ENCODE peak calls at places on chromosome 13, in nine cellular contexts. One of them, this sample, is unnamed.

GRCh38 chr13:113209336-113209879 is at the start of gene CUL4A:
- DNase-seq in fibroblast of lung: peak; percentile 70
- DNase-seq in AG04449: no peak
- DNase-seq in A549: peak; percentile 76
- DNase-seq in Calu3: peak; percentile 56
- DNase-seq in activated B cell treated with CpG ODN at 0.5 μM for 24 hours: no peak
- DNase-seq in keratinocyte: no peak
- DNase-seq in lower leg skin: peak; percentile 72
- DNase-seq in right lobe of liver: peak; percentile 89
- DNase-seq in this sample: no peak

GRCh38 chr13:35716186-35716585 is 239.7 kb upstream of the MAB21L1 start:
- DNase-seq in keratinocyte: no peak
- DNase-seq in lower leg skin: no peak
- DNase-seq in right lobe of liver: no peak
- DNase-seq in AG04449: no peak
- DNase-seq in fibroblast of lung: peak; percentile 68
- DNase-seq in A549: no peak
- DNase-seq in Calu3: peak; percentile 16
- DNase-seq in activated B cell treated with CpG ODN at 0.5 μM for 24 hours: no peak
- DNase-seq in this sample: no peak

GRCh38 chr13:50613356-50613831 is 230.1 kb downstream of the DLEU7 start:
- DNase-seq in lower leg skin: no peak
- DNase-seq in AG04449: no peak
- DNase-seq in right lobe of liver: no peak
- DNase-seq in Calu3: no peak
- DNase-seq in activated B cell treated with CpG ODN at 0.5 μM for 24 hours: no peak
- DNase-seq in A549: no peak
- DNase-seq in keratinocyte: no peak
- DNase-seq in fibroblast of lung: peak; percentile 36
- DNase-seq in this sample: no peak

GRCh38 chr13:23391752-23392151 is 41.8 kb downstream of the SACS start:
- DNase-seq in keratinocyte: no peak
- DNase-seq in Calu3: no peak
- DNase-seq in activated B cell treated with CpG ODN at 0.5 μM for 24 hours: no peak
- DNase-seq in right lobe of liver: no peak
- DNase-seq in fibroblast of lung: peak; percentile 68
- DNase-seq in AG04449: no peak
- DNase-seq in A549: no peak
- DNase-seq in lower leg skin: no peak
- DNase-seq in this sample: no peak

GRCh38 chr13:99064624-99065249 is 86.9 kb upstream of the DOCK9 start:
- DNase-seq in right lobe of liver: no peak
- DNase-seq in AG04449: no peak
- DNase-seq in keratinocyte: no peak
- DNase-seq in fibroblast of lung: no peak
- DNase-seq in activated B cell treated with CpG ODN at 0.5 μM for 24 hours: no peak
- DNase-seq in Calu3: no peak
- DNase-seq in A549: no peak
- DNase-seq in lower leg skin: no peak
- DNase-seq in this sample: no peak

GRCh38 chr13:108313382-108313781 is 43.9 kb downstream of the TNFSF13B start:
- DNase-seq in AG04449: no peak
- DNase-seq in A549: no peak
- DNase-seq in right lobe of liver: no peak
- DNase-seq in lower leg skin: no peak
- DNase-seq in keratinocyte: no peak
- DNase-seq in fibroblast of lung: no peak
- DNase-seq in Calu3: no peak
- DNase-seq in activated B cell treated with CpG ODN at 0.5 μM for 24 hours: no peak
- DNase-seq in this sample: no peak

GRCh38 chr13:45325806-45326205 is 15.2 kb downstream of the TPT1 start:
- DNase-seq in Calu3: no peak
- DNase-seq in keratinocyte: no peak
- DNase-seq in activated B cell treated with CpG ODN at 0.5 μM for 24 hours: no peak
- DNase-seq in A549: no peak
- DNase-seq in lower leg skin: no peak
- DNase-seq in fibroblast of lung: peak; percentile 91
- DNase-seq in right lobe of liver: no peak
- DNase-seq in AG04449: no peak
- DNase-seq in this sample: no peak

GRCh38 chr13:37621811-37622361 is 23.3 kb upstream of the POSTN start:
- DNase-seq in fibroblast of lung: peak; percentile 86
- DNase-seq in keratinocyte: no peak
- DNase-seq in right lobe of liver: no peak
- DNase-seq in lower leg skin: no peak
- DNase-seq in activated B cell treated with CpG ODN at 0.5 μM for 24 hours: no peak
- DNase-seq in Calu3: no peak
- DNase-seq in A549: no peak
- DNase-seq in AG04449: peak; percentile 57
- DNase-seq in this sample: no peak

GRCh38 chr13:21526707-21527454 is 67.8 kb upstream of the ZDHHC20 start:
- DNase-seq in AG04449: no peak
- DNase-seq in activated B cell treated with CpG ODN at 0.5 μM for 24 hours: no peak
- DNase-seq in keratinocyte: no peak
- DNase-seq in A549: no peak
- DNase-seq in Calu3: no peak
- DNase-seq in right lobe of liver: no peak
- DNase-seq in fibroblast of lung: no peak
- DNase-seq in lower leg skin: no peak
- DNase-seq in this sample: no peak

GRCh38 chr13:107254392-107254791 is 686.5 kb upstream of the ARGLU1 start:
- DNase-seq in lower leg skin: no peak
- DNase-seq in A549: no peak
- DNase-seq in Calu3: no peak
- DNase-seq in keratinocyte: no peak
- DNase-seq in AG04449: no peak
- DNase-seq in fibroblast of lung: no peak
- DNase-seq in right lobe of liver: no peak
- DNase-seq in activated B cell treated with CpG ODN at 0.5 μM for 24 hours: no peak
- DNase-seq in this sample: no peak

DNA sequence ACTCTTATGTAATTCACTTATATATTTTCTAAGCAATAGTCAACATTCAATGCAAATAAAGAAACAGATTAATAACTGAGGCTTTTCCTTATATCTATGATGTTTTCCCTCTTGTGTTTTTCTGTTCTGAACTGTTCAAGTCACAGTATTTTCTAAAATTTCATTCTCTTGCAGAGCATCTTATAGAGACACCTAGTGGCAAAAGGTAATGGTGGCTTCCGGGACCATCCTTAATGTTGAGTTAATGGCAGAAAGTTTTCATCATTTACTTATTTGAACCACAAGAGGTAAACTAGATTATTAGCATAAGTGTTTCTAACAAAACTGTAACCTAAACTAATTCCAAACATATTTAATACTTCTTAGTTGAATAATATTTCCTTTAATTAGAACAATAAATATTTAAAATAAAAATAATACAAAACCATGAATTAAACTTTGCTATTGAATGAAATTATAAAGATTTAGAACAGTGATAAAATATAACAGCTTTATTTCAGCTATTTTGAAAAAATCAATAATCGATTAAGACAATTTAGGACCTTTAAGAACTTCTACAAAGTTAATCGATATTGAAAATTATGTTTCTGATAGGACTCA is 1.7 kb upstream of the SLITRK5 start:
- DNase-seq in activated B cell treated with CpG ODN at 0.5 μM for 24 hours: no peak
- DNase-seq in AG04449: no peak
- DNase-seq in A549: peak; percentile 66
- DNase-seq in right lobe of liver: no peak
- DNase-seq in Calu3: no peak
- DNase-seq in fibroblast of lung: peak; percentile 42
- DNase-seq in keratinocyte: peak; percentile 5
- DNase-seq in lower leg skin: no peak
- DNase-seq in this sample: no peak
- TF ChIP-seq CTCF in activated B cell treated with CpG ODN at 0.5 μM for 24 hours: no peak
- TF ChIP-seq CTCF in AG04449: no peak
- TF ChIP-seq CTCF in A549: peak; percentile 68
- TF ChIP-seq CTCF in right lobe of liver: peak; percentile 53
- TF ChIP-seq CTCF in Calu3: no peak
- TF ChIP-seq CTCF in fibroblast of lung: peak; percentile 75
- TF ChIP-seq CTCF in keratinocyte: peak; percentile 66
- TF ChIP-seq CTCF in lower leg skin: no peak
- TF ChIP-seq CTCF in this sample: peak; percentile 81

DNA sequence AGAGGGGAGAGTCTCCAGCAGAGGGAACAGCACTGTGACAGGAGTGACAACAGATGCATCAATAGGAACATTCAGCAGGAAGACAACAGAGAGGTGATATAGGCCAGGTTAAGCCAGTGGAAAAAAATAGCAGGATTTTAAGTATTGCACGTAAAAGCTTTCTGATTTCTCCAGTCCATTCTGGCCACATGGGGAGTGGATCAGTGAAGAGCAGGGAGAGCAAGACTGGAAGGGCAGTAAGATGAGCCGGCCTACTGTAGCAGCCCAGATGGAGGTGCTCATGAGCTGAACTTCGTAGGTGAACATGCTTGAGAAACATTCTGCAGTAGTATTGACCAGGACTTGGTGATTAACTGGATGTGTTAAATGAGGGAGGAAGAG is 1.7 kb downstream of the UTP14C start:
- DNase-seq in activated B cell treated with CpG ODN at 0.5 μM for 24 hours: no peak
- DNase-seq in A549: no peak
- DNase-seq in lower leg skin: no peak
- DNase-seq in Calu3: no peak
- DNase-seq in right lobe of liver: no peak
- DNase-seq in AG04449: no peak
- DNase-seq in keratinocyte: no peak
- DNase-seq in fibroblast of lung: peak; percentile 2
- DNase-seq in this sample: no peak
- TF ChIP-seq CTCF in activated B cell treated with CpG ODN at 0.5 μM for 24 hours: no peak
- TF ChIP-seq CTCF in A549: no peak
- TF ChIP-seq CTCF in lower leg skin: no peak
- TF ChIP-seq CTCF in Calu3: no peak
- TF ChIP-seq CTCF in right lobe of liver: no peak
- TF ChIP-seq CTCF in AG04449: no peak
- TF ChIP-seq CTCF in keratinocyte: no peak
- TF ChIP-seq CTCF in fibroblast of lung: no peak
- TF ChIP-seq CTCF in this sample: no peak

DNA sequence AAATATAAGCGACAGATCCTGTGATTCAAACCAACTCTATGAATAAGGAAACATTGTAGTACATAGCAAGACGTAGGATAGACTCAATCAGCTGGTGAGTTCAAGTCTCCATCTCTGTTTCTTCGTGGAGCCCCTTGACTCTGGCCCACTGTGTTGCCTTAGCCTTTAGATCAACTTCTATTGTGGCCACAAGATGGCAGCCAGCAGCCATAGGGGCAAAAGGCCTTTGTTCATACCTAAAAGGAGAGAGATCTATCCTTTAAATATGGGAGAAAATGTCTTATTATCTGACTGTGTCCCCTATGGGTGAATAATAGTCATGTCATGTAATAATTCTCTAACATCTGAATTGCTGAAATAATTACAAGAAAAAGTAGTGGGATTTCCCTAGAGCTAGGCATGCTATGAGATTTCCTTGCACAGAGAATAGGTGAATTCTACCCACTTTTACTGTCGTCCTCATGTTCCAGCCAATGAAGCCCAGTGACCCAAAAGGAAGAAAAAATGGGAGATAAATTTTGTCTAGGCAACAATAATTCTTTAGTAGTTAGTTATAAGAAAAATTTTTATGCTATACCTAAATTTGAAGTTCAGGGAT is 129.4 kb downstream of the PCDH20 start:
- DNase-seq in A549: peak; percentile 19
- DNase-seq in keratinocyte: no peak
- DNase-seq in right lobe of liver: no peak
- DNase-seq in AG04449: no peak
- DNase-seq in fibroblast of lung: no peak
- DNase-seq in lower leg skin: no peak
- DNase-seq in activated B cell treated with CpG ODN at 0.5 μM for 24 hours: no peak
- DNase-seq in Calu3: no peak
- DNase-seq in this sample: no peak
- TF ChIP-seq CTCF in A549: no peak
- TF ChIP-seq CTCF in keratinocyte: no peak
- TF ChIP-seq CTCF in right lobe of liver: peak; percentile 41
- TF ChIP-seq CTCF in AG04449: no peak
- TF ChIP-seq CTCF in fibroblast of lung: no peak
- TF ChIP-seq CTCF in lower leg skin: no peak
- TF ChIP-seq CTCF in activated B cell treated with CpG ODN at 0.5 μM for 24 hours: no peak
- TF ChIP-seq CTCF in Calu3: no peak
- TF ChIP-seq CTCF in this sample: peak; percentile 40

DNA sequence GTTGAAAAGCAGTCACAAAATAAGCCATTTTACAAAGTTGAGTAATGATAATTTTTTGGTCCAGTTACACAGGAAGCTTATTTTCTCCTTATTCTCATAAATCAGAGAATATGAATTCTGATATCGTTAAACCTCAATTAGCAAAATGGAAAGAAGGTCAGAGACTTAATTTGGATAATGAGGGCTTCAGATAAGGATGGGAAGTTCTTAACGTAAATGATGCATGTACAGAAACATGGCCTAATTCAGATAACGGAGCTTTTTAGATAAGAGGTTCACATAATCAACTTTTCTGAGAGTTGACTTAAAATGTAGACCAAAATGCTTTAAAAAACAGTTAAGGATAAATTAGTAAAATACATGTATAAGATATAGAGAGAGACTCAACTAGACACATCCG is 746.3 kb upstream of the SLC10A2 start:
- DNase-seq in lower leg skin: no peak
- DNase-seq in AG04449: no peak
- DNase-seq in Calu3: no peak
- DNase-seq in activated B cell treated with CpG ODN at 0.5 μM for 24 hours: no peak
- DNase-seq in fibroblast of lung: no peak
- DNase-seq in A549: no peak
- DNase-seq in right lobe of liver: no peak
- DNase-seq in keratinocyte: no peak
- DNase-seq in this sample: no peak
- TF ChIP-seq CTCF in lower leg skin: no peak
- TF ChIP-seq CTCF in AG04449: no peak
- TF ChIP-seq CTCF in Calu3: no peak
- TF ChIP-seq CTCF in activated B cell treated with CpG ODN at 0.5 μM for 24 hours: no peak
- TF ChIP-seq CTCF in fibroblast of lung: no peak
- TF ChIP-seq CTCF in A549: no peak
- TF ChIP-seq CTCF in right lobe of liver: no peak
- TF ChIP-seq CTCF in keratinocyte: no peak
- TF ChIP-seq CTCF in this sample: no peak